ENCODE peak calls at places on chromosomes 13 and 19, in four cellular contexts. F is AG04450, Z is esophagus squamous epithelium, M is tibial nerve. S is an unnamed sample. For H3K9me3, the result is how much of the 10 kb centered on the place peaks cover.

GRCh38 chr19:13190781-13191540 is 40.8 kb downstream of the IER2 start:
- DNase-seq in F (no peak), Z (no peak), M (no peak), S (no peak)

GRCh38 chr19:31826325-31826724 is 477.1 kb upstream of the TSHZ3 start:
- DNase-seq in F (no peak), Z (no peak), M (no peak), S (no peak)

GRCh38 chr13:87094646-87095045 is 576.5 kb upstream of the SLITRK5 start:
- DNase-seq in F (no peak), Z (no peak), M (no peak), S (no peak)

GRCh38 chr13:101916108-101916757 is 463.8 kb downstream of the ITGBL1 start:
- DNase-seq in F (no peak), Z (no peak), M (no peak), S (no peak)

GRCh38 chr19:17749912-17750317 is 1.4 kb upstream of the FCHO1 start:
- DNase-seq in F (no peak), Z (no peak), M (no peak), S (no peak)

GRCh38 chr13:100815476-100816046 is 141.0 kb upstream of the TMTC4 start:
- DNase-seq in F (no peak), Z (no peak), M (no peak), S (no peak)

GRCh38 chr13:48210178-48210577 is 22.8 kb upstream of the ITM2B start:
- DNase-seq in F (peak), Z (no peak), M (no peak), S (no peak)

GRCh38 chr13:94987869-94988268 is 275.5 kb upstream of the SOX21 start:
- DNase-seq in F (no peak), Z (no peak), M (no peak), S (no peak)

GRCh38 chr13:60012503-60012902 is 151.2 kb downstream of the DIAPH3 start:
- DNase-seq in F (no peak), Z (no peak), M (no peak), S (no peak)

GRCh38 chr13:106143930-106144709 is 391.3 kb downstream of the EFNB2 start:
- DNase-seq in F (no peak), Z (no peak), M (no peak), S (no peak)

GRCh38 chr19:7871530-7872305 is 2.5 kb downstream of the PRR36 start:
- DNase-seq in F (peak), Z (no peak), M (peak), S (peak)

GRCh38 chr13:51107996-51108395 is 3.1 kb downstream of the C13orf42 start:
- DNase-seq in F (no peak), Z (no peak), M (no peak), S (no peak)

GRCh38 chr13:43368003-43368402 is 344.6 kb downstream of the DNAJC15 start:
- DNase-seq in F (no peak), Z (no peak), M (no peak), S (no peak)

GRCh38 chr13:95660981-95661581 is 15.9 kb upstream of the DNAJC3 start:
- DNase-seq in F (no peak), Z (no peak), M (no peak), S (no peak)

GRCh38 chr13:103022328-103022727 is 43.9 kb downstream of the SLC10A2 start:
- DNase-seq in F (no peak), Z (no peak), M (no peak), S (no peak)

GRCh38 chr13:66994097-66994496 is 236.0 kb downstream of the PCDH9 start:
- DNase-seq in F (no peak), Z (no peak), M (peak), S (no peak)

GRCh38 chr13:50060718-50061117 is 45.5 kb downstream of the KCNRG start:
- DNase-seq in F (no peak), Z (no peak), M (no peak), S (no peak)

GRCh38 chr19:17765069-17765618 is 13.9 kb downstream of the FCHO1 start:
- DNase-seq in F (no peak), Z (no peak), M (no peak), S (no peak)

GRCh38 chr13:94154362-94154761 is 325.1 kb downstream of the DCT start:
- DNase-seq in F (no peak), Z (no peak), M (peak), S (no peak)

GRCh38 chr13:36549126-36549702 is 116.9 kb downstream of the CCNA1 start:
- DNase-seq in F (no peak), Z (no peak), M (no peak), S (no peak)

GRCh38 chr19:3548594-3548993 is 8.8 kb downstream of the MFSD12 start:
- DNase-seq in F (no peak), Z (no peak), M (no peak), S (no peak)

GRCh38 chr13:38674208-38674607 is 12.7 kb upstream of the FREM2 start:
- DNase-seq in F (no peak), Z (no peak), M (no peak), S (no peak)

GRCh38 chr13:42539670-42540069 is 34.3 kb upstream of the TNFSF11 start:
- DNase-seq in F (no peak), Z (no peak), M (no peak), S (no peak)

GRCh38 chr19:53224606-53225005 is 30.1 kb downstream of the ZNF677 start:
- DNase-seq in F (no peak), Z (no peak), M (no peak), S (no peak)

GRCh38 chr19:5269926-5270325 is 70.7 kb downstream of the PTPRS start:
- DNase-seq in F (no peak), Z (no peak), M (no peak), S (no peak)

GRCh38 chr19:5268801-5269200 is 71.8 kb downstream of the PTPRS start:
- DNase-seq in F (no peak), Z (no peak), M (no peak), S (no peak)

GRCh38 chr19:5269279-5269678 is 71.3 kb downstream of the PTPRS start:
- DNase-seq in F (no peak), Z (no peak), M (no peak), S (no peak)

GRCh38 chr19:5273782-5274181 is 66.8 kb downstream of the PTPRS start:
- DNase-seq in F (no peak), Z (no peak), M (no peak), S (no peak)

GRCh38 chr19:5271145-5271544 is 69.5 kb downstream of the PTPRS start:
- DNase-seq in F (no peak), Z (no peak), M (no peak), S (no peak)
- H3K27ac ChIP-seq in F (no peak), Z (no peak), M (no peak), S (no peak)

GRCh38 chr13:20190481-20191310 is 2.0 kb downstream of the GJB2 start:
- DNase-seq in F (peak), Z (no peak), M (no peak), S (no peak)

GRCh38 chr13:20186771-20187170 is 6.0 kb downstream of the GJB2 start:
- DNase-seq in F (no peak), Z (no peak), M (no peak), S (no peak)

GRCh38 chr13:20191311-20191901 is 1.3 kb downstream of the GJB2 start:
- DNase-seq in F (no peak), Z (no peak), M (no peak), S (no peak)

GRCh38 chr13:20191902-20192469 is 752 bp downstream of the GJB2 start:
- DNase-seq in F (no peak), Z (no peak), M (no peak), S (no peak)

DNA sequence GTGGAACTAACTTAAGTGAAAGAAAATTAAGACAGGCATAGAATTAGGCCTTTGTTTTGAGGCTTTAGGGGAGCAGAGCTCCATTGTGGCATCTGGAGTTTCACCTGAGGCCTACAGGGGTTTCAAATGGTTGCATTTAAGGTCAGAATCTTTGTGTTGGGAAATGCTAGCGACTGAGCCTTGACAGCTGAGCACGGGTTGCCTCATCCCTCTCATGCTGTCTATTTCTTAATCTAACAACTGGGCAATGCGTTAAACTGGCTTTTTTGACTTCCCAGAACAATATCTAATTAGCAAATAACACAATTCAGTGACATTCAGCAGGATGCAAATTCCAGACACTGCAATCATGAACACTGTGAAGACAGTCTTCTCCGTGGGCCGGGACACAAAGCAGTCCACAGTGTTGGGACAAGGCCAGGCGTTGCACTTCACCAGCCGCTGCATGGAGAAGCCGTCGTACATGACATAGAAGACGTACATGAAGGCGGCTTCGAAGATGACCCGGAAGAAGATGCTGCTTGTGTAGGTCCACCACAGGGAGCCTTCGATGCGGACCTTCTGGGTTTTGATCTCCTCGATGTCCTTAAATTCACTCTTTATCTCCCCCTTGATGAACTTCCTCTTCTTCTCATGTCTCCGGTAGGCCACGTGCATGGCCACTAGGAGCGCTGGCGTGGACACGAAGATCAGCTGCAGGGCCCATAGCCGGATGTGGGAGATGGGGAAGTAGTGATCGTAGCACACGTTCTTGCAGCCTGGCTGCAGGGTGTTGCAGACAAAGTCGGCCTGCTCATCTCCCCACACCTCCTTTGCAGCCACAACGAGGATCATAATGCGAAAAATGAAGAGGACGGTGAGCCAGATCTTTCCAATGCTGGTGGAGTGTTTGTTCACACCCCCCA is 3.8 kb downstream of the GJB2 start:
- DNase-seq in F (no peak), Z (no peak), M (no peak), S (no peak)
- TF ChIP-seq CTCF in F (peak), Z (peak), M (no peak), S (no peak)

DNA sequence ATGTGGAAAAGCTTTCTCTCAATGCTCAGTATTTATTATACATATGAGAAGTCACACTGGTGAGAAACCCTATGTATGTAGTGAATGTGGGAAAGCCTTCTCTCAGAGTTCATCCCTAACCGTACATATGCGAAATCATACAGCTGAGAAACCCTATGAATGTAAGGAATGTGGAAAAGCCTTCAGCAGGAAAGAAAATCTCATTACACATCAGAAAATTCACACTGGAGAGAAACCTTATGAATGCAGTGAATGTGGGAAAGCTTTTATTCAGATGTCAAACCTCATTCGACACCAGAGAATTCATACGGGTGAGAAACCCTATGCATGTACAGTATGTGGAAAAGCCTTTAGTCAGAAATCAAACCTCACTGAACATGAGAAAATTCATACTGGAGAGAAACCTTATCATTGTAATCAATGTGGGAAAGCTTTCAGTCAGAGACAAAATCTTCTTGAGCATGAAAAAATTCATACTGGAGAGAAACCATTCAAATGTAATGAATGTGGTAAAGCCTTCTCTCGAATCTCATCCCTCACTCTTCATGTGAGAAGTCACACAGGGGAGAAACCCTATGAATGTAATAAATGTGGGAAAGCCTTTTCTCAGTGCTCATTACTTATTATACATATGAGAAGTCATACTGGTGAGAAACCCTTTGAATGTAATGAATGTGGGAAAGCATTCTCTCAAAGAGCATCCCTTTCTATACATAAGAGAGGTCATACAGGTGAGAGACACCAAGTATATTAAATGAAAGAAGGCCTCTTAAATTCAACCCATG is 34.4 kb downstream of the ZNF568 start:
- DNase-seq in F (no peak), Z (no peak), M (no peak), S (no peak)
- H3K9me3 ChIP-seq in F (under half), Z (half or more), M (under half), S (half or more)

DNA sequence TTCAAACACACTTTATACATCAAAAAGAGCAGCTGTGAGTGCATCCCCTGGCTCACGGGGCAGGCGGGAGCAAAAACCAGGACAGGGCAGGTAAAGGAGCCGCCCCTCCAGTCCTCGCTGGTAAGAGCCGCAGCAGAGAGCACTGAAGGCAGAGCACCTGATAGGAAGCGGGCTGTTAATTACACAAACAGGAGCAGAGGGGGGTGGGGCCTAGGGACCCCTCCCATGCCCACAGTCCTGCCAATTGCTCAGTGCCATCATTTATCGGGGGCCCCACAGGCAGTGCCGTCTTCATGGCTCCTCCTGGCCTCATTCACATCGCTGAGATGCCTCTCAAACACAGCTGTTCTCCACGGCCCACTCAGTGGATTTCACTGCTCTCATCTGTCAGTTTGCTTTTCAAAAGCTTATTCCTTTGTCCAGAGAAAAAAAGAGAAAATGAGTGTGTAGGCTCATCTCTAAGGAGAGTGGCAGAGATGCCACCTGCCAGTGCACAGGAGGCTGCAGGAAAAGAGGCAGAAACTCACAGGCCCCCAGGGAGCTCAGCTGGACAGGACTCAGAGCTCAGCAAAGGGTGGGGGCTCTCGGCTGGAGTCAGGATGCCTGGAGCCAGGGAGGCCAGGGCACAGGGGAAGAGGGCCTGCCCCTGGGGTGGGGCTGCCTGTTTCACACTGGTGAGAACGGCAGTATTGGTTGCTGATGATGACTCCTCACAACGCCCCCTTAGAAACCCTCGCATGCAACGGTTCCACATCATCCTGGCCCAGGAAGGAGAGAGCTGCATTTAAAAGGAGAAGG is 174.6 kb downstream of the COL4A1 start:
- DNase-seq in F (no peak), Z (no peak), M (no peak), S (no peak)
- H3K27ac ChIP-seq in F (no peak), Z (no peak), M (no peak), S (no peak)

DNA sequence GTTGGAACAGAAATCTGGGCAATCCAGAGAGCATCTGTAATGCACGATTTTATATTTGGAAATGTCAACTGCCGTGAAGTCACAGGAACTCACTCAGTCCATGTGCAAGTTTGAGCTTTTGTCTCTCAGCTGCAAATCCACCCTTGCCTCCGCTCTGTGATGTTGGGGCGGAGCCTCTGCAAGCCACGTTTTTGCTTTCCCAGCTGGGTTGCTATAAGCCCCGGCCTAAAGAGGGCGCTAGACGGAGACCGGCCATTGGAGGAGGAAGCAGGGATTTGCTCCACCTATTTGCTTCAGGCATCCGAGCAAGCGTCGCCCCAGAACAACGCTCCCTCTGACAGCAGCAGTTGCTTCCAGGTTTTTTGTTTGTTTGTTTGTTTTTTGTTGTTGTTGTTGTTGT is 56.2 kb downstream of the TRPM4 start:
- DNase-seq in F (no peak), Z (no peak), M (no peak), S (no peak)
- TF ChIP-seq CTCF in F (no peak), Z (no peak), M (no peak), S (no peak)

DNA sequence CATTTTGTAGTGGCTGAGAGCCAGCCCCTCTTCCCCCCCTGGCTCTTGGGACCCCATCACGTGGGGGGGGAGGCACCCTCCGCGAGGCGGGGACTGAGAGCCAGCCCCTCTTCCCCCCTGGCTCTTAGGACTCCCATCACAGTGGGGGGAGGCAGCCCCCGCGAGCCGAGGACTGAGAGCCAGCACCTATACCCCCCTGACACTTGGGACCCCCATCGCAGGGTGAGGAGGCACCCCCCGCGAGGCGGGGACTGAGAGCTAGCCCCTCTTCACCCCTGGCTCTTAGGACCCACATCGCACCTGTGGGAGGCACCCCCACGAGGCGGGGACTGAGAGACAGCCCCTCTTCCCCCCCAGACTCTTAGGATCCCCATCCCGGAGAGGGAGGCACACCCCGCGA is 2426.5 kb upstream of the PCDH20 start:
- DNase-seq in F (no peak), Z (no peak), M (no peak), S (no peak)
- H3K9me3 ChIP-seq in F (half or more), Z (under half), M (under half), S (under half)

GRCh38 chr13:77299587-77299986 is 27.3 kb downstream of the MYCBP2 start:
- DNase-seq in F (no peak), Z (no peak), M (no peak), S (no peak)
- H3K27ac ChIP-seq in F (no peak), Z (no peak), M (no peak), S (no peak)

GRCh38 chr19:16293133-16294085 is 31.2 kb upstream of the KLF2 start:
- DNase-seq in F (peak), Z (no peak), M (peak), S (no peak)
- TF ChIP-seq CTCF in F (no peak), Z (no peak), M (no peak), S (no peak)

GRCh38 chr19:44255705-44256411 is 3.8 kb upstream of the ZNF233 start:
- DNase-seq in F (no peak), Z (no peak), M (no peak), S (no peak)

GRCh38 chr19:44260343-44260681 is 626 bp downstream of the ZNF233 start:
- DNase-seq in F (no peak), Z (no peak), M (no peak), S (no peak)

GRCh38 chr19:44258835-44259413 is 762 bp upstream of the ZNF233 start:
- DNase-seq in F (no peak), Z (no peak), M (no peak), S (no peak)

GRCh38 chr19:44260695-44261446 is 1.2 kb downstream of the ZNF233 start:
- DNase-seq in F (no peak), Z (no peak), M (no peak), S (no peak)

DNA sequence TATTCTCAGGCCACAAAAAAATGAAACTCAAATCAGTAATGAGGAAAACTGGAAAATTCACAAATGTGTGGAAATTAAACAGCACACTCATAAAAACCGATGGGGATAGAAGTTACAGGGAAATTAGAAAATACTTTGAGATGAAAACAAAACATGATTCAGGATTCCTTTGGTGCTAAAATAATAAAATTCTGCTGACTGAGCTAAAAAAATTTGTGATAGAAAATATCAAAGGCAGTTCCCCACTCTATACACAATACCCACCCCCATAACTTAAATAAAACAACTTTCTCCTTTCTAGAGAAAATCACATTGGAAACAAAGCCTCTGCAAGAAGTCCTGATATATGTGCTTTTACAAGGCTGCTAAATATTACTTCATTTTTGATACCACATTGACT is 1.5 kb upstream of the ZNF233 start:
- DNase-seq in F (no peak), Z (no peak), M (no peak), S (no peak)
- H3K9me3 ChIP-seq in F (under half), Z (under half), M (under half), S (half or more)

GRCh38 chr19:46616631-46617322 is 8.1 kb downstream of the PTGIR start:
- DNase-seq in F (no peak), Z (no peak), M (no peak), S (no peak)
- H3K27ac ChIP-seq in F (peak), Z (no peak), M (peak), S (peak)

S was measured in CD4-positive, alpha-beta T cell.